ENCODE peak calls at places on chromosomes 4 and X, in ten cellular contexts. A, S, N, Y, D, H, C, K, L and X are unnamed samples.

GRCh38 chrX:74119016-74119910 is 184.7 kb upstream of the ZCCHC13 start:
- DNase-seq in A (peak; percentile 43), S (no peak), N (no peak), Y (peak; percentile 56), D (no peak), H (peak; percentile 86), C (no peak), K (peak; percentile 4), L (no peak), X (no peak)

GRCh38 chrX:17535229-17535628 is 160.2 kb downstream of the NHS start:
- DNase-seq in A (peak; percentile 78), S (no peak), N (peak; percentile 14), Y (peak; percentile 56), D (peak; percentile 29), H (no peak), C (peak; percentile 2), K (no peak), L (peak; percentile 55), X (no peak)

GRCh38 chrX:38806054-38806389 is 4.8 kb downstream of the MID1IP1 start:
- DNase-seq in A (no peak), S (no peak), N (no peak), Y (no peak), D (no peak), H (no peak), C (no peak), K (no peak), L (no peak), X (no peak)

GRCh38 chr4:76990288-76991080 is 40.9 kb downstream of the SEPTIN11 start:
- DNase-seq in A (no peak), S (no peak), N (no peak), Y (peak; percentile 93), D (no peak), H (peak; percentile 87), C (no peak), K (peak; percentile 83), L (no peak), X (no peak)

GRCh38 chr4:128220286-128221235 is 67.1 kb downstream of the PGRMC2 start:
- DNase-seq in A (no peak), S (no peak), N (no peak), Y (peak; percentile 82), D (no peak), H (peak; percentile 83), C (no peak), K (peak; percentile 63), L (no peak), X (no peak)

GRCh38 chrX:121570072-121570841 is 522.8 kb downstream of the GLUD2 start:
- DNase-seq in A (no peak), S (no peak), N (no peak), Y (peak; percentile 42), D (no peak), H (no peak), C (no peak), K (no peak), L (no peak), X (no peak)

GRCh38 chrX:10015711-10016515 is 48.8 kb downstream of the CLDN34 start:
- DNase-seq in A (peak; percentile 80), S (no peak), N (no peak), Y (no peak), D (no peak), H (peak; percentile 77), C (no peak), K (no peak), L (no peak), X (no peak)

GRCh38 chr4:113358784-113359183 is 309.3 kb downstream of the ANK2 start:
- DNase-seq in A (no peak), S (no peak), N (no peak), Y (peak; percentile 24), D (no peak), H (no peak), C (no peak), K (no peak), L (no peak), X (no peak)

GRCh38 chrX:45767021-45767491 is 566.4 kb upstream of the DIPK2B start:
- DNase-seq in A (no peak), S (no peak), N (no peak), Y (peak; percentile 69), D (no peak), H (peak; percentile 79), C (no peak), K (peak; percentile 84), L (no peak), X (no peak)

GRCh38 chrX:9340619-9341304 is 124.1 kb upstream of the TBL1X start:
- DNase-seq in A (peak; percentile 67), S (no peak), N (peak; percentile 5), Y (peak; percentile 65), D (no peak), H (peak; percentile 59), C (no peak), K (peak; percentile 66), L (no peak), X (no peak)

GRCh38 chr4:73234712-73235111 is 23.9 kb downstream of the ANKRD17 start:
- DNase-seq in A (no peak), S (no peak), N (no peak), Y (no peak), D (no peak), H (no peak), C (no peak), K (no peak), L (no peak), X (no peak)

GRCh38 chr4:120517966-120518365 is 404.6 kb downstream of the PRDM5 start:
- DNase-seq in A (peak; percentile 15), S (no peak), N (no peak), Y (peak; percentile 96), D (no peak), H (peak; percentile 85), C (no peak), K (peak; percentile 83), L (no peak), X (no peak)

GRCh38 chr4:146648384-146648783 is 9.7 kb downstream of the POU4F2 start:
- DNase-seq in A (peak; percentile 79), S (no peak), N (no peak), Y (no peak), D (no peak), H (no peak), C (no peak), K (no peak), L (no peak), X (no peak)

GRCh38 chr4:11603594-11604194 is 175.0 kb upstream of the HS3ST1 start:
- DNase-seq in A (peak; percentile 2), S (no peak), N (no peak), Y (no peak), D (no peak), H (no peak), C (no peak), K (no peak), L (no peak), X (no peak)

GRCh38 chr4:34721835-34722234 is 1522.5 kb downstream of the ARAP2 start:
- DNase-seq in A (no peak), S (no peak), N (no peak), Y (no peak), D (no peak), H (no peak), C (no peak), K (no peak), L (no peak), X (no peak)

GRCh38 chrX:130039847-130040246 is 57.4 kb downstream of the BCORL1 start:
- DNase-seq in A (no peak), S (no peak), N (no peak), Y (no peak), D (no peak), H (no peak), C (no peak), K (no peak), L (no peak), X (no peak)